ENCODE peak calls at places on chromosome 1, in five cellular contexts. N is uterus, F is body of pancreas, V is NCI-H1105, I is astrocyte of the spinal cord. E is an unnamed sample.

GRCh38 chr1:45009956-45010854 is 919 bp downstream of the HECTD3 start:
- DNase-seq in I (no peak), F (peak), V (peak), N (no peak), E (no peak)

GRCh38 chr1:2212167-2212541 is 16.0 kb upstream of the SKI start:
- DNase-seq in F (no peak), I (no peak), V (no peak), N (no peak), E (no peak)

GRCh38 chr1:171998711-171999110 is 157.4 kb downstream of the DNM3 start:
- DNase-seq in F (no peak), V (no peak), N (no peak), I (no peak), E (no peak)

GRCh38 chr1:45892068-45892785 is 88.8 kb downstream of the MAST2 start:
- DNase-seq in F (peak), N (no peak), V (no peak), I (peak), E (peak)

GRCh38 chr1:201480231-201481003 is 11.4 kb upstream of the PHLDA3 start:
- DNase-seq in N (peak), I (peak), F (peak), V (peak), E (peak)

GRCh38 chr1:12080773-12081556 is 17.9 kb downstream of the TNFRSF8 start:
- DNase-seq in F (no peak), I (no peak), V (no peak), N (no peak), E (no peak)

GRCh38 chr1:150976879-150977694 is 2.5 kb upstream of the CERS2 start:
- DNase-seq in F (peak), V (no peak), I (no peak), N (peak), E (peak)

GRCh38 chr1:64357376-64357775 is 112.6 kb upstream of the CACHD1 start:
- DNase-seq in V (no peak), I (no peak), N (no peak), F (no peak), E (no peak)

GRCh38 chr1:118360817-118361216 is 175.8 kb upstream of the SPAG17 start:
- DNase-seq in F (no peak), I (peak), N (no peak), V (no peak), E (peak)

GRCh38 chr1:234533034-234533571 is 54.1 kb upstream of the TARBP1 start:
- DNase-seq in I (peak), V (no peak), F (peak), N (peak), E (peak)

GRCh38 chr1:108661030-108661609 is at the start of gene HENMT1:
- DNase-seq in F (peak), I (peak), V (no peak), N (peak), E (peak)

GRCh38 chr1:110150330-110151174 is at the start of gene SLC6A17:
- DNase-seq in F (no peak), V (peak), I (peak), N (no peak), E (peak)

GRCh38 chr1:59332983-59333382 is 36.1 kb downstream of the FGGY start:
- DNase-seq in N (no peak), I (peak), F (no peak), V (no peak), E (peak)

GRCh38 chr1:34122080-34122479 is 43.0 kb downstream of the CSMD2 start:
- DNase-seq in V (no peak), N (no peak), F (no peak), I (no peak), E (no peak)

GRCh38 chr1:245858683-245859509 is 648.2 kb downstream of the SMYD3 start:
- DNase-seq in V (no peak), F (no peak), N (no peak), I (no peak), E (peak)

GRCh38 chr1:61183471-61184034 is 101.2 kb downstream of the NFIA start:
- DNase-seq in N (no peak), F (peak), I (peak), V (peak), E (peak)

GRCh38 chr1:234655328-234656069 is 45.5 kb upstream of the IRF2BP2 start:
- DNase-seq in I (no peak), N (no peak), V (no peak), F (no peak), E (no peak)

GRCh38 chr1:74502432-74502831 is 10.0 kb downstream of the LRRC53 start:
- DNase-seq in F (no peak), I (peak), N (no peak), V (no peak), E (peak)

GRCh38 chr1:247358920-247359319 is 27.3 kb upstream of the ZNF496 start:
- DNase-seq in F (peak), N (no peak), V (no peak), I (no peak), E (peak)

GRCh38 chr1:109636201-109636952 is 16.7 kb downstream of the AMPD2 start:
- DNase-seq in N (no peak), I (peak), F (peak), V (no peak), E (peak)

GRCh38 chr1:106268070-106268469 is 788.4 kb upstream of the PRMT6 start:
- DNase-seq in N (no peak), I (peak), F (no peak), V (no peak), E (peak)

GRCh38 chr1:88462481-88463261 is 221.4 kb upstream of the PKN2 start:
- DNase-seq in V (peak), I (peak), N (no peak), F (no peak), E (peak)

GRCh38 chr1:87805661-87806376 is 477.1 kb downstream of the LMO4 start:
- DNase-seq in V (no peak), N (no peak), F (peak), I (peak), E (peak)

GRCh38 chr1:8396083-8396911 is 78.4 kb downstream of the SLC45A1 start:
- DNase-seq in V (no peak), F (no peak), N (no peak), I (peak), E (peak)

GRCh38 chr1:185681034-185681633 is 53.1 kb upstream of the HMCN1 start:
- DNase-seq in V (peak), N (no peak), F (peak), I (peak), E (peak)

GRCh38 chr1:45177452-45177851 is 29.0 kb downstream of the ZSWIM5 start:
- DNase-seq in F (no peak), N (no peak), V (no peak), I (no peak), E (no peak)

GRCh38 chr1:160834945-160835565 is 27.6 kb downstream of the CD244 start:
- DNase-seq in F (peak), V (peak), N (no peak), I (no peak), E (peak)

GRCh38 chr1:9716404-9717192 is 65.1 kb downstream of the PIK3CD start:
- DNase-seq in I (no peak), F (no peak), N (no peak), V (no peak), E (no peak)

GRCh38 chr1:186404454-186405051 is 28.9 kb downstream of the ODR4 start:
- DNase-seq in F (no peak), V (no peak), I (peak), N (no peak), E (peak)

GRCh38 chr1:175576870-175577269 is 166.5 kb downstream of the TNR start:
- DNase-seq in F (no peak), I (no peak), V (no peak), N (no peak), E (no peak)